ENCODE peak calls at places on chromosomes 12 and 14, in six cellular contexts. A, W, F, E, N and D are unnamed samples.

GRCh38 chr12:130650131-130650530 is 66.0 kb downstream of the RIMBP2 start:
- DNase-seq in A (no peak), W (no peak), F (no peak), E (no peak), N (no peak), D (no peak)

GRCh38 chr12:120292661-120293531 is at the start of gene RNU4-1:
- DNase-seq in A (peak), W (peak), F (no peak), E (peak), N (peak), D (no peak)

GRCh38 chr12:6336859-6337744 is 4.8 kb downstream of the TNFRSF1A start:
- DNase-seq in A (no peak), W (no peak), F (no peak), E (no peak), N (peak), D (no peak)

GRCh38 chr14:100524233-100524932 is 62.8 kb downstream of the BEGAIN start:
- DNase-seq in A (no peak), W (no peak), F (no peak), E (no peak), N (no peak), D (no peak)

GRCh38 chr12:53174881-53175491 is 5.5 kb upstream of the ZNF740 start:
- DNase-seq in A (peak), W (peak), F (no peak), E (no peak), N (no peak), D (peak)

GRCh38 chr14:96383445-96383844 is 8.5 kb upstream of the AK7 start:
- DNase-seq in A (no peak), W (no peak), F (no peak), E (no peak), N (no peak), D (no peak)

GRCh38 chr12:14905269-14906004 is 19.8 kb upstream of the MGP start:
- DNase-seq in A (no peak), W (no peak), F (no peak), E (no peak), N (no peak), D (no peak)

GRCh38 chr14:51336304-51336703 is 96.3 kb downstream of the TMX1 start:
- DNase-seq in A (no peak), W (no peak), F (no peak), E (no peak), N (no peak), D (no peak)

GRCh38 chr14:68961781-68962584 is 17.1 kb downstream of the ACTN1 start:
- DNase-seq in A (peak), W (peak), F (no peak), E (no peak), N (no peak), D (no peak)